ENCODE peak calls at places on chromosomes 6 and 20, in seven cellular contexts. One of them, this sample, is unnamed.

GRCh38 chr6:30684386-30685156 is 1.9 kb downstream of the PPP1R18 start:
- DNase-seq in H1: no peak
- DNase-seq in SK-N-SH: peak
- DNase-seq in T47D: no peak
- DNase-seq in HCT116: no peak
- DNase-seq in K562: peak
- DNase-seq in GM12878: no peak
- DNase-seq in this sample: no peak

GRCh38 chr6:87139236-87139635 is 16.1 kb upstream of the ZNF292 start:
- DNase-seq in H1: no peak
- DNase-seq in SK-N-SH: peak
- DNase-seq in T47D: peak
- DNase-seq in HCT116: peak
- DNase-seq in K562: peak
- DNase-seq in GM12878: no peak
- DNase-seq in this sample: peak

GRCh38 chr20:25394276-25394675 is 3.6 kb upstream of the ABHD12 start:
- DNase-seq in H1: no peak
- DNase-seq in SK-N-SH: no peak
- DNase-seq in T47D: no peak
- DNase-seq in HCT116: no peak
- DNase-seq in K562: no peak
- DNase-seq in GM12878: no peak
- DNase-seq in this sample: no peak

GRCh38 chr6:45513331-45513730 is 135.6 kb upstream of the SUPT3H start:
- DNase-seq in H1: no peak
- DNase-seq in SK-N-SH: no peak
- DNase-seq in T47D: no peak
- DNase-seq in HCT116: no peak
- DNase-seq in K562: no peak
- DNase-seq in GM12878: no peak
- DNase-seq in this sample: no peak

GRCh38 chr6:45951291-45951690 is 64.4 kb downstream of the CLIC5 start:
- DNase-seq in H1: no peak
- DNase-seq in SK-N-SH: no peak
- DNase-seq in T47D: no peak
- DNase-seq in HCT116: no peak
- DNase-seq in K562: no peak
- DNase-seq in GM12878: no peak
- DNase-seq in this sample: no peak

GRCh38 chr6:53770690-53771320 is 24.0 kb upstream of the LRRC1 start:
- DNase-seq in H1: no peak
- DNase-seq in SK-N-SH: no peak
- DNase-seq in T47D: no peak
- DNase-seq in HCT116: no peak
- DNase-seq in K562: no peak
- DNase-seq in GM12878: no peak
- DNase-seq in this sample: no peak

GRCh38 chr20:5074050-5074674 is 45.6 kb downstream of the PCNA start:
- DNase-seq in H1: no peak
- DNase-seq in SK-N-SH: no peak
- DNase-seq in T47D: no peak
- DNase-seq in HCT116: no peak
- DNase-seq in K562: no peak
- DNase-seq in GM12878: peak
- DNase-seq in this sample: no peak

GRCh38 chr6:32973934-32974333 is 5.5 kb downstream of the BRD2 start:
- DNase-seq in H1: no peak
- DNase-seq in SK-N-SH: peak
- DNase-seq in T47D: no peak
- DNase-seq in HCT116: no peak
- DNase-seq in K562: peak
- DNase-seq in GM12878: no peak
- DNase-seq in this sample: no peak

GRCh38 chr6:115363379-115363778 is 697.3 kb downstream of the FRK start:
- DNase-seq in H1: no peak
- DNase-seq in SK-N-SH: no peak
- DNase-seq in T47D: no peak
- DNase-seq in HCT116: no peak
- DNase-seq in K562: no peak
- DNase-seq in GM12878: peak
- DNase-seq in this sample: no peak

GRCh38 chr6:54099201-54099600 is 12.0 kb upstream of the MLIP start:
- DNase-seq in H1: no peak
- DNase-seq in SK-N-SH: no peak
- DNase-seq in T47D: no peak
- DNase-seq in HCT116: no peak
- DNase-seq in K562: no peak
- DNase-seq in GM12878: no peak
- DNase-seq in this sample: no peak

GRCh38 chr6:155056756-155057155 is 61.6 kb downstream of the TIAM2 start:
- DNase-seq in H1: no peak
- DNase-seq in SK-N-SH: no peak
- DNase-seq in T47D: no peak
- DNase-seq in HCT116: no peak
- DNase-seq in K562: no peak
- DNase-seq in GM12878: no peak
- DNase-seq in this sample: no peak

GRCh38 chr20:58599966-58600365 is 51.1 kb upstream of the STX16 start:
- DNase-seq in H1: no peak
- DNase-seq in SK-N-SH: no peak
- DNase-seq in T47D: no peak
- DNase-seq in HCT116: no peak
- DNase-seq in K562: no peak
- DNase-seq in GM12878: no peak
- DNase-seq in this sample: no peak

GRCh38 chr6:143002686-143003085 is 57.7 kb upstream of the HIVEP2 start:
- DNase-seq in H1: no peak
- DNase-seq in SK-N-SH: no peak
- DNase-seq in T47D: no peak
- DNase-seq in HCT116: no peak
- DNase-seq in K562: peak
- DNase-seq in GM12878: no peak
- DNase-seq in this sample: no peak

DNA sequence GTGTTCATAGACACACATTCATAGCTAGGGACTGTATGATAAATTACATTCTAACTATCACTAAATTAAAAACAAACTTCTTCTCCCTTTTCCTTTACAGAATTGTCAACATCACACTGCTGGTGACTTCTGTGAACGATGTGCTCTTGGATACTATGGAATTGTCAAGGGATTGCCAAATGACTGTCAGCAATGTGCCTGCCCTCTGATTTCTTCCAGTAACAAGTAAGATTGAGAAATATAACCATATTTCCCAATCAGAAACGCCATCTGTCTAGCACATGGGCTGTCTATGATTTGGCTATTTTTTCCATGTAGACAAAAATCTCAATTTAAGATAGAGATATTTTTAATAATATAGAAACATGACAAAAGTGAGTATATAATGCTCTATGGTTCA is 367.7 kb downstream of the ARHGAP18 start:
- DNase-seq in H1: no peak
- DNase-seq in SK-N-SH: no peak
- DNase-seq in T47D: no peak
- DNase-seq in HCT116: no peak
- DNase-seq in K562: no peak
- DNase-seq in GM12878: no peak
- DNase-seq in this sample: no peak
- TF ChIP-seq JUND in H1: no peak
- TF ChIP-seq JUND in SK-N-SH: no peak
- TF ChIP-seq JUND in T47D: no peak
- TF ChIP-seq JUND in HCT116: no peak
- TF ChIP-seq JUND in K562: no peak
- TF ChIP-seq JUND in GM12878: no peak
- TF ChIP-seq JUND in this sample: no peak

DNA sequence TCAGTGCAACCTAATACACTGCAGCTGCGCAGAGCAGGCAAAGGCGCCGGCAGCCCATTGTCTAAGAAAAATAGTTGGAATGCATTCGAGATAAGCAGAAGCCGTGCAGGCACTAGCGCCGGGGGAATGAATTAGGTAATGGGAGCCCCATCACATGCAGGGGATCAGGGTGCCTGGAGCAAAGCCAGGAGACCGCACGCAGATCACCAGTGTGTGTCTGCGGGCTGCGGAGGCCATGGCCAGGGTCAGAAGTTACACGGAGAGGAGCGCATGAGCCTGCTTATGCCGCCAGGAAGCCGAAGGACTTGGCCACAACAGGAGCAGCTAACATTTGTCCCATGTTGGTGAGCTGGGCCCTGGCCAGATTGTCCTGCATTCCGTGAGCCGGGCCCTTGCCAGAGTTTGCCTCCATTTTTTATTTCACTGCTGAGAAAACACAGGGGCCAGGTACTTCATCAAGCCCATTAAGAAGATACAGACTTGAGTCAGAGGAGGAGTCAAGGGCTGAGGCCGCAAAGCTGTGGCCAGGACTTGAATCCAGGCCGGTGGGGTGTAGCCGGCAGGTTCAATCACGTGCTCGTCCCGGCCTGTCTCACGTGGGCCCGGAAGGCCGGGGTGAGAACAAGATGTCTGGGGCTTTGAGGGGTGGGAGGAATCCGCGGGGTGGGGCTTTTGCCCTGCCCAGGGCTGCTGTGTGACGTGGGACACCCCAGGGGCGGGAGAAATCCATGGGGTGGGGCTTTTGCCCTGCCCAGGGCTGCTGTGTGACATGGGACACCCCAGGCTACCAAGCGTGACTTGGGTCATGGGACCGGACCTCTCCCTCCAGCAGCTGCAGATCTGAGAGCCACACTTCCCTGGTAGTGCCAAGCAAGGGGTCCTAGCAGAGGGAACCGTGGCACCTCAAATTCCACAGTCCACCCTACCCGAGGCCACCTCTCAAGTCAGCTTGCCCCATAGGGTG is 156.5 kb downstream of the DLL1 start:
- DNase-seq in H1: no peak
- DNase-seq in SK-N-SH: no peak
- DNase-seq in T47D: no peak
- DNase-seq in HCT116: no peak
- DNase-seq in K562: no peak
- DNase-seq in GM12878: no peak
- DNase-seq in this sample: no peak
- TF ChIP-seq JUND in H1: no peak
- TF ChIP-seq JUND in SK-N-SH: no peak
- TF ChIP-seq JUND in T47D: no peak
- TF ChIP-seq JUND in HCT116: no peak
- TF ChIP-seq JUND in K562: no peak
- TF ChIP-seq JUND in GM12878: no peak
- TF ChIP-seq JUND in this sample: no peak

GRCh38 chr20:59955131-59955796 is 3.0 kb upstream of the CDH26 start:
- DNase-seq in H1: no peak
- DNase-seq in SK-N-SH: no peak
- DNase-seq in T47D: peak
- DNase-seq in HCT116: peak
- DNase-seq in K562: peak
- DNase-seq in GM12878: no peak
- DNase-seq in this sample: peak
- TF ChIP-seq JUND in H1: no peak
- TF ChIP-seq JUND in SK-N-SH: no peak
- TF ChIP-seq JUND in T47D: no peak
- TF ChIP-seq JUND in HCT116: no peak
- TF ChIP-seq JUND in K562: no peak
- TF ChIP-seq JUND in GM12878: no peak
- TF ChIP-seq JUND in this sample: no peak

DNA sequence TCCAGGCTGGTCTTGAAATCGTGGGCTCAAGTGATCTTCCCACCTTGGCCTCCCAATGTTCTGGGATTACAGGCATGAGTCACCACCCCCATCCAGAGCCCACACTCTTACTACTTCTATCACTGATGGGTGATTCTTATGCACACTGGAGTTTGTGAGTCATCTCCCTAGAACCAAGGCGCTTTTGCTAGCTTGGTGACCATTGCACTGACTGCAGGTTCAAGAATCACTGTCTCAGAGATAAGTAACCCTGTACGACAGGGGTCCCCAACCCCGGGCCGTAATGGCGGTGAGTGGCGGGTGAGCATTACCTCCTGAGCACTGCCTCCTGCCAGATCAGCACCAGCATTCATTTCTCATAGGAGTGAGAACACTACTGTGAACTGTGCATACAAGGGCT is 118.8 kb downstream of the MAP3K7 start:
- DNase-seq in H1: no peak
- DNase-seq in SK-N-SH: no peak
- DNase-seq in T47D: no peak
- DNase-seq in HCT116: no peak
- DNase-seq in K562: peak
- DNase-seq in GM12878: no peak
- DNase-seq in this sample: no peak
- TF ChIP-seq JUND in H1: no peak
- TF ChIP-seq JUND in SK-N-SH: peak
- TF ChIP-seq JUND in T47D: no peak
- TF ChIP-seq JUND in HCT116: peak
- TF ChIP-seq JUND in K562: peak
- TF ChIP-seq JUND in GM12878: no peak
- TF ChIP-seq JUND in this sample: no peak

GRCh38 chr6:62775427-62776022 is 435.7 kb upstream of the FKBP1C start:
- DNase-seq in H1: no peak
- DNase-seq in SK-N-SH: peak
- DNase-seq in T47D: peak
- DNase-seq in HCT116: peak
- DNase-seq in K562: peak
- DNase-seq in GM12878: no peak
- DNase-seq in this sample: peak
- TF ChIP-seq JUND in H1: no peak
- TF ChIP-seq JUND in SK-N-SH: no peak
- TF ChIP-seq JUND in T47D: no peak
- TF ChIP-seq JUND in HCT116: no peak
- TF ChIP-seq JUND in K562: no peak
- TF ChIP-seq JUND in GM12878: no peak
- TF ChIP-seq JUND in this sample: no peak

GRCh38 chr6:6057442-6058053 is 50.8 kb upstream of the NRN1 start:
- DNase-seq in H1: no peak
- DNase-seq in SK-N-SH: peak
- DNase-seq in T47D: peak
- DNase-seq in HCT116: peak
- DNase-seq in K562: peak
- DNase-seq in GM12878: peak
- DNase-seq in this sample: peak

GRCh38 chr6:6058054-6058444 is 51.3 kb upstream of the NRN1 start:
- DNase-seq in H1: no peak
- DNase-seq in SK-N-SH: no peak
- DNase-seq in T47D: no peak
- DNase-seq in HCT116: no peak
- DNase-seq in K562: no peak
- DNase-seq in GM12878: no peak
- DNase-seq in this sample: no peak

DNA sequence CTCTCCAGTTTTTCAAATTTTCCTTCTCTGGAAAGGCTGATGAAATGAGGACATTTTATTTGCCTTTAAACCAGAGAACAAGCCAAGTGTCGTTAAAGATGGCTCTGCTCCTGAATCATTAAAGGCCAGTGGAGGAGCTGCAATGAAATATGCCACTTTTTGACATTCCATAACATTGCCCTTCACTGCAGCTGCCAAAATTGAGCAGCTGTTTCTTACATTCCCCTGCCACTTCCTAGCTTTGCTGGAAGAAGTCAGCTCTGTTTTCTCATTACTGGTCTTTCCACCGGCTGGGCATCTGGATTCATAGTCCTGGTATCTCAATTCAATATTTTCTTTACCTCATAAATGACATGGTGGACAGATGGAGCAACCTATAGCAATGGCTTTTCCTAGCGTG is 45.5 kb upstream of the NRN1 start:
- DNase-seq in H1: no peak
- DNase-seq in SK-N-SH: no peak
- DNase-seq in T47D: no peak
- DNase-seq in HCT116: no peak
- DNase-seq in K562: no peak
- DNase-seq in GM12878: no peak
- DNase-seq in this sample: no peak
- TF ChIP-seq JUND in H1: no peak
- TF ChIP-seq JUND in SK-N-SH: no peak
- TF ChIP-seq JUND in T47D: no peak
- TF ChIP-seq JUND in HCT116: no peak
- TF ChIP-seq JUND in K562: no peak
- TF ChIP-seq JUND in GM12878: no peak
- TF ChIP-seq JUND in this sample: no peak

GRCh38 chr20:29427201-29428060 is 1830.0 kb upstream of the DEFB115 start:
- DNase-seq in H1: no peak
- DNase-seq in SK-N-SH: peak
- DNase-seq in T47D: no peak
- DNase-seq in HCT116: no peak
- DNase-seq in K562: peak
- DNase-seq in GM12878: no peak
- DNase-seq in this sample: no peak
- TF ChIP-seq JUND in H1: no peak
- TF ChIP-seq JUND in SK-N-SH: no peak
- TF ChIP-seq JUND in T47D: no peak
- TF ChIP-seq JUND in HCT116: no peak
- TF ChIP-seq JUND in K562: no peak
- TF ChIP-seq JUND in GM12878: no peak
- TF ChIP-seq JUND in this sample: no peak

This sample was measured in HepG2.